ENCODE peak calls at places on chromosomes 12 and 14, in seven cellular contexts. One of them, this sample, is unnamed.

GRCh38 chr14:54148251-54148650 is 191.6 kb upstream of the BMP4 start:
- DNase-seq in fibroblast of pulmonary artery: peak
- DNase-seq in left ventricle myocardium inferior: no peak
- DNase-seq in cardiac fibroblast: peak
- DNase-seq in tibial nerve: no peak
- DNase-seq in choroid plexus epithelial cell: peak
- DNase-seq in tibial artery: no peak
- DNase-seq in this sample: no peak

GRCh38 chr14:50320279-50320678 is 8.2 kb downstream of the DMAC2L start:
- DNase-seq in cardiac fibroblast: peak
- DNase-seq in tibial nerve: no peak
- DNase-seq in tibial artery: no peak
- DNase-seq in fibroblast of pulmonary artery: peak
- DNase-seq in left ventricle myocardium inferior: no peak
- DNase-seq in choroid plexus epithelial cell: peak
- DNase-seq in this sample: no peak

GRCh38 chr12:52892193-52892852 is 12.6 kb downstream of the KRT8 start:
- DNase-seq in tibial nerve: no peak
- DNase-seq in tibial artery: no peak
- DNase-seq in cardiac fibroblast: no peak
- DNase-seq in left ventricle myocardium inferior: no peak
- DNase-seq in fibroblast of pulmonary artery: no peak
- DNase-seq in choroid plexus epithelial cell: no peak
- DNase-seq in this sample: no peak

GRCh38 chr12:87952850-87953249 is 76.4 kb downstream of the C12orf50 start:
- DNase-seq in fibroblast of pulmonary artery: no peak
- DNase-seq in tibial nerve: no peak
- DNase-seq in left ventricle myocardium inferior: no peak
- DNase-seq in tibial artery: no peak
- DNase-seq in choroid plexus epithelial cell: peak
- DNase-seq in cardiac fibroblast: no peak
- DNase-seq in this sample: no peak

GRCh38 chr14:24826390-24826789 is 192.4 kb upstream of the GZMB start:
- DNase-seq in tibial nerve: no peak
- DNase-seq in left ventricle myocardium inferior: no peak
- DNase-seq in fibroblast of pulmonary artery: no peak
- DNase-seq in cardiac fibroblast: no peak
- DNase-seq in choroid plexus epithelial cell: no peak
- DNase-seq in tibial artery: no peak
- DNase-seq in this sample: no peak

GRCh38 chr12:106290666-106291065 is 11.9 kb upstream of the TCP11L2 start:
- DNase-seq in fibroblast of pulmonary artery: no peak
- DNase-seq in left ventricle myocardium inferior: no peak
- DNase-seq in choroid plexus epithelial cell: no peak
- DNase-seq in cardiac fibroblast: no peak
- DNase-seq in tibial artery: no peak
- DNase-seq in tibial nerve: no peak
- DNase-seq in this sample: no peak

GRCh38 chr14:76773188-76773885 is 12.1 kb downstream of the VASH1 start:
- DNase-seq in tibial nerve: peak
- DNase-seq in left ventricle myocardium inferior: peak
- DNase-seq in choroid plexus epithelial cell: peak
- DNase-seq in fibroblast of pulmonary artery: peak
- DNase-seq in tibial artery: peak
- DNase-seq in cardiac fibroblast: peak
- DNase-seq in this sample: peak

GRCh38 chr14:73764881-73765280 is 50.7 kb upstream of the PNMA1 start:
- DNase-seq in tibial nerve: peak
- DNase-seq in choroid plexus epithelial cell: no peak
- DNase-seq in tibial artery: peak
- DNase-seq in cardiac fibroblast: peak
- DNase-seq in left ventricle myocardium inferior: peak
- DNase-seq in fibroblast of pulmonary artery: peak
- DNase-seq in this sample: no peak

GRCh38 chr12:19547258-19547657 is 108.0 kb downstream of the AEBP2 start:
- DNase-seq in tibial artery: no peak
- DNase-seq in left ventricle myocardium inferior: no peak
- DNase-seq in choroid plexus epithelial cell: peak
- DNase-seq in cardiac fibroblast: peak
- DNase-seq in fibroblast of pulmonary artery: peak
- DNase-seq in tibial nerve: no peak
- DNase-seq in this sample: no peak

GRCh38 chr12:15662983-15663659 is 126.1 kb downstream of the EPS8 start:
- DNase-seq in cardiac fibroblast: peak
- DNase-seq in tibial artery: no peak
- DNase-seq in left ventricle myocardium inferior: no peak
- DNase-seq in choroid plexus epithelial cell: peak
- DNase-seq in tibial nerve: no peak
- DNase-seq in fibroblast of pulmonary artery: peak
- DNase-seq in this sample: no peak

GRCh38 chr12:118034429-118035193 is 18.1 kb downstream of the RFC5 start:
- DNase-seq in tibial nerve: no peak
- DNase-seq in cardiac fibroblast: peak
- DNase-seq in choroid plexus epithelial cell: peak
- DNase-seq in fibroblast of pulmonary artery: peak
- DNase-seq in tibial artery: no peak
- DNase-seq in left ventricle myocardium inferior: no peak
- DNase-seq in this sample: no peak

GRCh38 chr12:75635606-75636444 is 124.4 kb upstream of the KRR1 start:
- DNase-seq in tibial nerve: no peak
- DNase-seq in cardiac fibroblast: peak
- DNase-seq in choroid plexus epithelial cell: peak
- DNase-seq in tibial artery: no peak
- DNase-seq in left ventricle myocardium inferior: no peak
- DNase-seq in fibroblast of pulmonary artery: peak
- DNase-seq in this sample: no peak

GRCh38 chr12:83945871-83946270 is 966.7 kb downstream of the SLC6A15 start:
- DNase-seq in tibial artery: no peak
- DNase-seq in left ventricle myocardium inferior: no peak
- DNase-seq in cardiac fibroblast: peak
- DNase-seq in tibial nerve: no peak
- DNase-seq in fibroblast of pulmonary artery: peak
- DNase-seq in choroid plexus epithelial cell: peak
- DNase-seq in this sample: no peak

GRCh38 chr12:6765048-6765633 is 1.0 kb upstream of the PTMS start:
- DNase-seq in cardiac fibroblast: no peak
- DNase-seq in fibroblast of pulmonary artery: no peak
- DNase-seq in tibial nerve: no peak
- DNase-seq in tibial artery: no peak
- DNase-seq in choroid plexus epithelial cell: no peak
- DNase-seq in left ventricle myocardium inferior: no peak
- DNase-seq in this sample: no peak

GRCh38 chr14:74875941-74876913 is at the start of gene PROX2:
- DNase-seq in cardiac fibroblast: peak
- DNase-seq in tibial nerve: no peak
- DNase-seq in choroid plexus epithelial cell: no peak
- DNase-seq in fibroblast of pulmonary artery: no peak
- DNase-seq in left ventricle myocardium inferior: no peak
- DNase-seq in tibial artery: no peak
- DNase-seq in this sample: no peak

GRCh38 chr14:104577457-104578301 is 1.9 kb upstream of the C14orf180 start:
- DNase-seq in tibial nerve: no peak
- DNase-seq in choroid plexus epithelial cell: no peak
- DNase-seq in left ventricle myocardium inferior: no peak
- DNase-seq in cardiac fibroblast: no peak
- DNase-seq in fibroblast of pulmonary artery: no peak
- DNase-seq in tibial artery: no peak
- DNase-seq in this sample: no peak

GRCh38 chr12:120719072-120719471 is 6.6 kb upstream of the ACADS start:
- DNase-seq in choroid plexus epithelial cell: no peak
- DNase-seq in left ventricle myocardium inferior: no peak
- DNase-seq in fibroblast of pulmonary artery: no peak
- DNase-seq in cardiac fibroblast: no peak
- DNase-seq in tibial nerve: no peak
- DNase-seq in tibial artery: no peak
- DNase-seq in this sample: no peak

GRCh38 chr12:1576410-1577240 is 17.8 kb downstream of the FBXL14 start:
- DNase-seq in fibroblast of pulmonary artery: peak
- DNase-seq in left ventricle myocardium inferior: no peak
- DNase-seq in tibial artery: peak
- DNase-seq in cardiac fibroblast: peak
- DNase-seq in tibial nerve: no peak
- DNase-seq in choroid plexus epithelial cell: peak
- DNase-seq in this sample: peak

GRCh38 chr14:99511421-99512109 is 30.4 kb downstream of the CCNK start:
- DNase-seq in tibial nerve: no peak
- DNase-seq in fibroblast of pulmonary artery: no peak
- DNase-seq in cardiac fibroblast: peak
- DNase-seq in choroid plexus epithelial cell: peak
- DNase-seq in left ventricle myocardium inferior: peak
- DNase-seq in tibial artery: peak
- DNase-seq in this sample: peak

GRCh38 chr12:7304456-7304855 is 584 bp downstream of the ACSM4 start:
- DNase-seq in choroid plexus epithelial cell: no peak
- DNase-seq in tibial artery: no peak
- DNase-seq in tibial nerve: no peak
- DNase-seq in cardiac fibroblast: no peak
- DNase-seq in fibroblast of pulmonary artery: no peak
- DNase-seq in left ventricle myocardium inferior: no peak
- DNase-seq in this sample: no peak

GRCh38 chr14:90256354-90257131 is at the start of gene PSMC1:
- DNase-seq in choroid plexus epithelial cell: peak
- DNase-seq in tibial artery: peak
- DNase-seq in fibroblast of pulmonary artery: peak
- DNase-seq in cardiac fibroblast: peak
- DNase-seq in tibial nerve: peak
- DNase-seq in left ventricle myocardium inferior: peak
- DNase-seq in this sample: peak
- TF ChIP-seq CTCF in choroid plexus epithelial cell: no peak
- TF ChIP-seq CTCF in tibial artery: no peak
- TF ChIP-seq CTCF in fibroblast of pulmonary artery: no peak
- TF ChIP-seq CTCF in cardiac fibroblast: no peak
- TF ChIP-seq CTCF in tibial nerve: no peak
- TF ChIP-seq CTCF in left ventricle myocardium inferior: peak
- TF ChIP-seq CTCF in this sample: peak

GRCh38 chr12:27970391-27970980 is 2.0 kb downstream of the PTHLH start:
- DNase-seq in cardiac fibroblast: peak
- DNase-seq in fibroblast of pulmonary artery: no peak
- DNase-seq in left ventricle myocardium inferior: no peak
- DNase-seq in choroid plexus epithelial cell: peak
- DNase-seq in tibial nerve: peak
- DNase-seq in tibial artery: no peak
- DNase-seq in this sample: peak
- TF ChIP-seq CTCF in cardiac fibroblast: no peak
- TF ChIP-seq CTCF in fibroblast of pulmonary artery: no peak
- TF ChIP-seq CTCF in left ventricle myocardium inferior: no peak
- TF ChIP-seq CTCF in choroid plexus epithelial cell: no peak
- TF ChIP-seq CTCF in tibial nerve: no peak
- TF ChIP-seq CTCF in tibial artery: no peak
- TF ChIP-seq CTCF in this sample: no peak

GRCh38 chr14:78227466-78228077 is 57.4 kb downstream of the NRXN3 start:
- DNase-seq in tibial artery: no peak
- DNase-seq in tibial nerve: no peak
- DNase-seq in choroid plexus epithelial cell: no peak
- DNase-seq in fibroblast of pulmonary artery: no peak
- DNase-seq in left ventricle myocardium inferior: no peak
- DNase-seq in cardiac fibroblast: no peak
- DNase-seq in this sample: no peak
- TF ChIP-seq CTCF in tibial artery: no peak
- TF ChIP-seq CTCF in tibial nerve: no peak
- TF ChIP-seq CTCF in choroid plexus epithelial cell: no peak
- TF ChIP-seq CTCF in fibroblast of pulmonary artery: no peak
- TF ChIP-seq CTCF in left ventricle myocardium inferior: no peak
- TF ChIP-seq CTCF in cardiac fibroblast: no peak
- TF ChIP-seq CTCF in this sample: no peak

DNA sequence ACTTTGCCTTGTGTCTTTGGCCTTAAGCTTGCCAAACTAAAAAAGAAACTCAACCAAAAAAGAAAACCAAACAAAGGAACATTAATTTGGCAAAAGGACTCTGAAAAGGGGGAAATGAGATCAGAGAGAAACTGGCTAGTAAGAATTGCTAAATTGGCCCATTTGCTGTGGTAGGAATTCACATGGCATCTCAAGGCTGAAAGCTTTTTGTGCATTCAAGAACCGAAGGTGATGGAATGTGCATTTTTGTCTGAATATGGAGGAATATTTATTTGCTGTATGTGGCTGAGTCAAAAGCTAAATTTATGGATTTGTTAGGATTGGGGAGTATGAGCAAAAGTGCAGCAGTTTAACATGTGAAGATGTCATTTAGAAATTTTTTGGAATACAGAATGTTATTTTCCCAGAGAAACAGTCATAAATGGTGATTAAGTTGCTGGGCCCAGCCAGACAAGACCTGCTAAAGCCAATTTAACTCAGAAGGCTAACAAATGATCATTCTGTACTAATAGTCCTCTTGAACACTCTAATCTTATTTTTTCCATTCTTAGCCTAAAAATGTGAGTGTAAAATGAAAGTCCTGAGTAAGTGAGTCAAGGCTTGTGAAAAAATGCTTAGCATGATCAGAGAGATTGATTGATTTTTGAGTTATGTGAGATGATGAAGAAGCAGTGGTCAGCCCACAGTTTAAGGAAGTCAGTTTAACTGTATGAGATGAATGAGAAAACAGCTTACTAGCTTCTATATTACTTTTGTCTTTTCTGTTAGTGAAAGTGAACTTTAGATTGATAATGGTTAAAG is 94.1 kb downstream of the ANO6 start:
- DNase-seq in tibial nerve: no peak
- DNase-seq in cardiac fibroblast: peak
- DNase-seq in choroid plexus epithelial cell: peak
- DNase-seq in fibroblast of pulmonary artery: peak
- DNase-seq in left ventricle myocardium inferior: no peak
- DNase-seq in tibial artery: no peak
- DNase-seq in this sample: no peak
- TF ChIP-seq CTCF in tibial nerve: no peak
- TF ChIP-seq CTCF in cardiac fibroblast: peak
- TF ChIP-seq CTCF in choroid plexus epithelial cell: no peak
- TF ChIP-seq CTCF in fibroblast of pulmonary artery: no peak
- TF ChIP-seq CTCF in left ventricle myocardium inferior: no peak
- TF ChIP-seq CTCF in tibial artery: peak
- TF ChIP-seq CTCF in this sample: no peak

GRCh38 chr14:91190853-91191252 is 53.7 kb downstream of the GPR68 start:
- DNase-seq in choroid plexus epithelial cell: no peak
- DNase-seq in fibroblast of pulmonary artery: no peak
- DNase-seq in tibial artery: no peak
- DNase-seq in tibial nerve: no peak
- DNase-seq in left ventricle myocardium inferior: no peak
- DNase-seq in cardiac fibroblast: no peak
- DNase-seq in this sample: no peak

GRCh38 chr14:91195881-91196280 is 48.6 kb downstream of the GPR68 start:
- DNase-seq in choroid plexus epithelial cell: no peak
- DNase-seq in tibial nerve: no peak
- DNase-seq in left ventricle myocardium inferior: no peak
- DNase-seq in cardiac fibroblast: no peak
- DNase-seq in fibroblast of pulmonary artery: no peak
- DNase-seq in tibial artery: no peak
- DNase-seq in this sample: no peak

GRCh38 chr14:91187271-91187670 is 57.2 kb downstream of the GPR68 start:
- DNase-seq in cardiac fibroblast: no peak
- DNase-seq in fibroblast of pulmonary artery: no peak
- DNase-seq in tibial nerve: no peak
- DNase-seq in choroid plexus epithelial cell: no peak
- DNase-seq in left ventricle myocardium inferior: no peak
- DNase-seq in tibial artery: no peak
- DNase-seq in this sample: no peak

GRCh38 chr14:91193069-91193468 is 51.4 kb downstream of the GPR68 start:
- DNase-seq in choroid plexus epithelial cell: no peak
- DNase-seq in fibroblast of pulmonary artery: no peak
- DNase-seq in tibial artery: no peak
- DNase-seq in cardiac fibroblast: no peak
- DNase-seq in left ventricle myocardium inferior: no peak
- DNase-seq in tibial nerve: no peak
- DNase-seq in this sample: no peak
- TF ChIP-seq CTCF in choroid plexus epithelial cell: no peak
- TF ChIP-seq CTCF in fibroblast of pulmonary artery: no peak
- TF ChIP-seq CTCF in tibial artery: no peak
- TF ChIP-seq CTCF in cardiac fibroblast: no peak
- TF ChIP-seq CTCF in left ventricle myocardium inferior: no peak
- TF ChIP-seq CTCF in tibial nerve: no peak
- TF ChIP-seq CTCF in this sample: no peak